ENCODE peak calls at places on chromosomes 2 and 18, in ten cellular contexts. P is naive thymus-derived CD4-positive, alpha-beta T cell; Y is heart left ventricle; D is A549; F is CD4-positive, CD25-positive, alpha-beta regulatory T cell; N is vagina; G is HCT116; T is left ventricle myocardium inferior; E is right cardiac atrium; R is effector memory CD4-positive, alpha-beta T cell. J is an unnamed sample.
A peak's percentile ranks its signal among the peaks of the same experiment; 100 is the strongest.

GRCh38 chr2:216660496-216660895 is 27.3 kb downstream of the IGFBP2 start:
- DNase-seq in P (no peak), E (peak; percentile 35), Y (no peak), G (no peak), T (no peak), R (no peak), D (no peak), F (no peak), N (no peak), J (no peak)

GRCh38 chr2:20451346-20451745 is 4.5 kb downstream of the RHOB start:
- DNase-seq in Y (no peak), R (no peak), E (no peak), P (no peak), D (no peak), N (no peak), F (no peak), T (no peak), G (no peak), J (peak; percentile 53)

GRCh38 chr2:65604246-65604645 is 171.8 kb upstream of the SPRED2 start:
- DNase-seq in Y (no peak), D (peak; percentile 22), R (no peak), G (no peak), P (no peak), F (no peak), N (no peak), T (no peak), E (no peak), J (no peak)

GRCh38 chr2:142877265-142877756 is at the start of gene KYNU:
- DNase-seq in D (peak; percentile 92), R (no peak), T (no peak), G (no peak), P (no peak), E (no peak), F (no peak), N (no peak), Y (no peak), J (no peak)

GRCh38 chr2:105104208-105104731 is 66.4 kb downstream of the MRPS9 start:
- DNase-seq in R (no peak), P (no peak), E (no peak), T (no peak), D (no peak), N (no peak), Y (no peak), F (no peak), G (no peak), J (no peak)

GRCh38 chr18:49910986-49911385 is 97.7 kb upstream of the ACAA2 start:
- DNase-seq in N (no peak), E (no peak), T (no peak), G (no peak), Y (no peak), D (no peak), P (no peak), F (no peak), R (no peak), J (no peak)

GRCh38 chr2:128746356-128746755 is 427.7 kb upstream of the HS6ST1 start:
- DNase-seq in D (no peak), P (no peak), Y (peak; percentile 46), T (no peak), E (peak; percentile 45), F (no peak), R (no peak), N (no peak), G (no peak), J (no peak)

GRCh38 chr2:173854840-173855239 is 110.3 kb downstream of the SP3 start:
- DNase-seq in P (no peak), N (no peak), G (no peak), D (no peak), E (no peak), R (no peak), F (no peak), Y (peak; percentile 37), T (no peak), J (no peak)

GRCh38 chr2:173058097-173058496 is 17.5 kb upstream of the MAP3K20 start:
- DNase-seq in N (no peak), F (no peak), G (no peak), E (no peak), T (no peak), P (no peak), R (no peak), Y (no peak), D (no peak), J (no peak)

DNA sequence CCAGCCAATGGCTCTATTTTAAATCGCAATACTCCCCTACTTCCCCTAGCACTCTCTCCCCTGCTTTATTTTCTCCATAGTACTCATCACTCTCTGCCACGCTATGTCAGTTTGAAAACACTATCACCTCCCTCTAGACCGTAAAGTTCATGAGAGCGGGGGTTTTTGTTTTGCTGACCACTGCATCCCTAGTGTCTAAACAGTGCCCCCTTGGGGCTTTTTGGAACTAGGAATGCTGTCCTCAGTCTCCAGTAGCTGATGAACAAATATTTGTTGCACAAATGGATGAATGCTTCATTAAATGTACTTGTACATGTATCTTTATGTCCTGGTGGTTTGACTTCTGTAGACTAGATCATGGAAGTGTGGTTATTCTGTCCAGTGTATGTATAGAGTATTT is 44.2 kb downstream of the ATOH8 start:
- DNase-seq in E (no peak), N (no peak), Y (peak; percentile 21), D (peak; percentile 26), T (no peak), F (no peak), P (no peak), G (no peak), R (no peak), J (peak; percentile 66)
- H3K27ac ChIP-seq in E (no peak overlapping the region), N (no peak overlapping the region), Y (no peak overlapping the region), D (peak overlapping the region; percentile 6), T (peak overlapping the region; percentile 87), F (no peak overlapping the region), P (no peak overlapping the region), G (no peak overlapping the region), R (no peak overlapping the region), J (no peak overlapping the region)

GRCh38 chr18:46408334-46408987 is 248.6 kb downstream of the LOXHD1 start:
- DNase-seq in P (no peak), R (no peak), E (no peak), Y (no peak), T (no peak), N (no peak), F (no peak), D (peak; percentile 20), G (no peak), J (no peak)

GRCh38 chr18:46405832-46406538 is 251.0 kb downstream of the LOXHD1 start:
- DNase-seq in G (no peak), F (no peak), D (no peak), R (no peak), N (no peak), E (no peak), P (no peak), T (no peak), Y (no peak), J (no peak)

GRCh38 chr18:46411191-46411590 is 245.8 kb downstream of the LOXHD1 start:
- DNase-seq in G (no peak), E (no peak), T (no peak), F (no peak), P (no peak), R (no peak), N (no peak), Y (no peak), D (no peak), J (no peak)

GRCh38 chr18:46406539-46406932 is 250.5 kb downstream of the LOXHD1 start:
- DNase-seq in Y (no peak), G (no peak), N (no peak), R (no peak), P (no peak), D (no peak), T (no peak), E (no peak), F (no peak), J (no peak)

DNA sequence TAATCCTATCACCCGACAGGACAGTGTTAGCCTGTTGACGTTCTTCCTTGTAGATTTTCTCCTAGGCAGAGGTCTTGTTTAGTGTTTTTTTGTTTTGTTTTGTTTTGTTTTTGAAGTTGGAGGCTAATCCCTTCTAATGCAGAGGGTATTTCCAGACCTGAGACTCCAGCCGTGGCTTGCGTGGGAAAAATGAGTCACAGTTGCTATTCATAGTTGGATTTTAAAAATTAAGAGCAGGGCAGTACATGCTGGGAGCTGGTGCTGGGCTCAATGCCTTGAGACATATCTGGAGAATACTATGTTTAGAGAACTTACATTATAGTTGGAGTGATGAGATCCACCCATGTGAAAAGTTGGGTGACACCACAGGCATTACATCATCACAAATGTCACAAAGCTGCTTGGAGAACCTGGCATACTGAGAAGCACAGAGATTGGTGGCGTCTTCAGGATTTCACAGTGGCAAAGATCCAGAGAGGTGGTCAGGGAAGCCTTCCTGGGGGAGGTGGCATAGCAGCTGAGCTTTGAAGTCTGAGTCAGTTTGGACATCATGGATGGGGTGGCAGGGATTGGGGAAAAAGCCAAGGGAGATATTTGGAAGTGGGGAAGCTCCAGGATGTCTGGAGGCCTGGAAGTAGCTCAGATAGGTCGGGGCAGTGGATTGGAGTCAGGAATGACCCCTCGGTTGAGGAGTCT is 249.4 kb downstream of the LOXHD1 start:
- DNase-seq in N (no peak), R (no peak), P (no peak), Y (peak; percentile 68), T (no peak), D (no peak), G (no peak), E (no peak), F (no peak), J (peak; percentile 71)
- H3K4me1 ChIP-seq in N (peaks cover 31% of the 10 kb centered on the region), R (no peaks in the 10 kb centered on the region), P (no peaks in the 10 kb centered on the region), Y (peaks cover 32% of the 10 kb centered on the region), T (peaks cover 78% of the 10 kb centered on the region), D (no peaks in the 10 kb centered on the region), G (peaks cover 6% of the 10 kb centered on the region), E (peaks cover 27% of the 10 kb centered on the region), F (no peaks in the 10 kb centered on the region), J (peaks cover 52% of the 10 kb centered on the region)

GRCh38 chr2:38171208-38171858 is 95.4 kb upstream of the CYP1B1 start:
- DNase-seq in P (no peak), N (no peak), R (no peak), G (no peak), F (no peak), Y (no peak), D (no peak), T (no peak), E (no peak), J (no peak)

GRCh38 chr2:38174131-38174530 is 98.2 kb upstream of the CYP1B1 start:
- DNase-seq in F (no peak), N (no peak), P (no peak), R (no peak), E (no peak), Y (no peak), D (no peak), G (no peak), T (no peak), J (no peak)

GRCh38 chr2:38176619-38177021 is 100.7 kb upstream of the CYP1B1 start:
- DNase-seq in Y (no peak), P (no peak), R (no peak), N (no peak), F (no peak), D (no peak), G (no peak), E (no peak), T (no peak), J (no peak)

GRCh38 chr2:38173690-38174089 is 97.7 kb upstream of the CYP1B1 start:
- DNase-seq in F (no peak), E (no peak), N (no peak), T (no peak), G (no peak), Y (no peak), P (no peak), D (no peak), R (no peak), J (no peak)

GRCh38 chr2:38174646-38175096 is 98.7 kb upstream of the CYP1B1 start:
- DNase-seq in N (no peak), E (no peak), G (no peak), T (no peak), R (no peak), P (no peak), D (no peak), F (no peak), Y (no peak), J (no peak)
- H3K27ac ChIP-seq in N (no peak overlapping the region), E (no peak overlapping the region), G (no peak overlapping the region), T (peak overlapping the region; percentile 66), R (no peak overlapping the region), P (no peak overlapping the region), D (no peak overlapping the region), F (no peak overlapping the region), Y (peak overlapping the region; percentile 64), J (no peak overlapping the region)

GRCh38 chr2:133768261-133769021 is 200.2 kb upstream of the NCKAP5 start:
- DNase-seq in F (no peak), R (no peak), N (no peak), D (no peak), Y (peak; percentile 76), P (no peak), T (peak; percentile 76), E (peak; percentile 80), G (no peak), J (no peak)
- H3K4me1 ChIP-seq in F (no peaks in the 10 kb centered on the region), R (no peaks in the 10 kb centered on the region), N (peaks cover 16% of the 10 kb centered on the region), D (peaks cover 12% of the 10 kb centered on the region), Y (no peaks in the 10 kb centered on the region), P (no peaks in the 10 kb centered on the region), T (peaks cover 46% of the 10 kb centered on the region), E (peaks cover 8% of the 10 kb centered on the region), G (no peaks in the 10 kb centered on the region), J (peaks cover 18% of the 10 kb centered on the region)

J was measured in sigmoid colon.